ENCODE peak calls at places on chromosomes 13 and 19, in seven cellular contexts. One of them, this sample, is unnamed.
A peak's percentile ranks its signal among the peaks of the same experiment; 100 is the strongest.

GRCh38 chr19:58386576-58387337 is at the start of gene RPS5:
- DNase-seq in stomach: peak; percentile 96
- DNase-seq in BE2C: peak; percentile 96
- DNase-seq in brain microvascular endothelial cell: peak; percentile 97
- DNase-seq in tibial nerve: peak; percentile 94
- DNase-seq in left ventricle myocardium inferior: peak; percentile 93
- DNase-seq in transverse colon: peak; percentile 96
- DNase-seq in this sample: peak; percentile 99

GRCh38 chr19:1975081-1975480 is 34.1 kb downstream of the CSNK1G2 start:
- DNase-seq in BE2C: no peak
- DNase-seq in brain microvascular endothelial cell: no peak
- DNase-seq in transverse colon: no peak
- DNase-seq in left ventricle myocardium inferior: no peak
- DNase-seq in stomach: no peak
- DNase-seq in tibial nerve: no peak
- DNase-seq in this sample: no peak

GRCh38 chr19:17125052-17125727 is 49.6 kb downstream of the MYO9B start:
- DNase-seq in left ventricle myocardium inferior: no peak
- DNase-seq in transverse colon: no peak
- DNase-seq in brain microvascular endothelial cell: peak; percentile 18
- DNase-seq in BE2C: no peak
- DNase-seq in stomach: no peak
- DNase-seq in tibial nerve: no peak
- DNase-seq in this sample: no peak

GRCh38 chr13:37617162-37617561 is 18.6 kb upstream of the POSTN start:
- DNase-seq in BE2C: no peak
- DNase-seq in transverse colon: no peak
- DNase-seq in left ventricle myocardium inferior: no peak
- DNase-seq in brain microvascular endothelial cell: peak; percentile 90
- DNase-seq in tibial nerve: no peak
- DNase-seq in stomach: no peak
- DNase-seq in this sample: no peak

GRCh38 chr19:5308471-5309437 is 31.9 kb downstream of the PTPRS start:
- DNase-seq in BE2C: peak; percentile 93
- DNase-seq in brain microvascular endothelial cell: peak; percentile 72
- DNase-seq in transverse colon: peak; percentile 62
- DNase-seq in left ventricle myocardium inferior: peak; percentile 42
- DNase-seq in stomach: peak; percentile 72
- DNase-seq in tibial nerve: peak; percentile 55
- DNase-seq in this sample: peak; percentile 94

GRCh38 chr13:112733112-112733511 is 43.3 kb downstream of the ATP11A start:
- DNase-seq in tibial nerve: no peak
- DNase-seq in transverse colon: no peak
- DNase-seq in left ventricle myocardium inferior: no peak
- DNase-seq in brain microvascular endothelial cell: no peak
- DNase-seq in BE2C: no peak
- DNase-seq in stomach: no peak
- DNase-seq in this sample: no peak

GRCh38 chr13:74301200-74302063 is 167.2 kb upstream of the KLF12 start:
- DNase-seq in brain microvascular endothelial cell: peak; percentile 56
- DNase-seq in stomach: no peak
- DNase-seq in transverse colon: no peak
- DNase-seq in left ventricle myocardium inferior: no peak
- DNase-seq in BE2C: no peak
- DNase-seq in tibial nerve: no peak
- DNase-seq in this sample: no peak

GRCh38 chr13:51269039-51269438 is 46.8 kb downstream of the FAM124A start:
- DNase-seq in stomach: no peak
- DNase-seq in BE2C: no peak
- DNase-seq in transverse colon: no peak
- DNase-seq in tibial nerve: no peak
- DNase-seq in left ventricle myocardium inferior: no peak
- DNase-seq in brain microvascular endothelial cell: peak; percentile 47
- DNase-seq in this sample: no peak

GRCh38 chr13:114101325-114101821 is 31.1 kb downstream of the RASA3 start:
- DNase-seq in left ventricle myocardium inferior: no peak
- DNase-seq in stomach: no peak
- DNase-seq in BE2C: no peak
- DNase-seq in transverse colon: peak; percentile 23
- DNase-seq in tibial nerve: peak; percentile 19
- DNase-seq in brain microvascular endothelial cell: no peak
- DNase-seq in this sample: no peak

GRCh38 chr13:36548129-36548528 is 115.8 kb downstream of the CCNA1 start:
- DNase-seq in left ventricle myocardium inferior: peak; percentile 16
- DNase-seq in tibial nerve: no peak
- DNase-seq in stomach: no peak
- DNase-seq in brain microvascular endothelial cell: no peak
- DNase-seq in transverse colon: no peak
- DNase-seq in BE2C: no peak
- DNase-seq in this sample: no peak

GRCh38 chr13:103218253-103218652 is 152.0 kb upstream of the SLC10A2 start:
- DNase-seq in left ventricle myocardium inferior: no peak
- DNase-seq in brain microvascular endothelial cell: no peak
- DNase-seq in tibial nerve: no peak
- DNase-seq in BE2C: no peak
- DNase-seq in transverse colon: no peak
- DNase-seq in stomach: no peak
- DNase-seq in this sample: no peak

GRCh38 chr19:42301646-42302204 is at the start of gene PRR19:
- DNase-seq in BE2C: no peak
- DNase-seq in left ventricle myocardium inferior: no peak
- DNase-seq in transverse colon: peak; percentile 48
- DNase-seq in tibial nerve: no peak
- DNase-seq in stomach: no peak
- DNase-seq in brain microvascular endothelial cell: no peak
- DNase-seq in this sample: no peak

GRCh38 chr19:38990949-38991697 is 15.6 kb upstream of the FBXO17 start:
- DNase-seq in tibial nerve: no peak
- DNase-seq in stomach: no peak
- DNase-seq in BE2C: no peak
- DNase-seq in left ventricle myocardium inferior: no peak
- DNase-seq in transverse colon: no peak
- DNase-seq in brain microvascular endothelial cell: no peak
- DNase-seq in this sample: no peak

GRCh38 chr13:84208251-84208650 is 326.0 kb upstream of the SLITRK1 start:
- DNase-seq in transverse colon: no peak
- DNase-seq in tibial nerve: no peak
- DNase-seq in stomach: no peak
- DNase-seq in left ventricle myocardium inferior: no peak
- DNase-seq in BE2C: no peak
- DNase-seq in brain microvascular endothelial cell: no peak
- DNase-seq in this sample: no peak

GRCh38 chr13:38350114-38350617 is 515 bp downstream of the UFM1 start:
- DNase-seq in BE2C: peak; percentile 33
- DNase-seq in left ventricle myocardium inferior: peak; percentile 60
- DNase-seq in brain microvascular endothelial cell: peak; percentile 50
- DNase-seq in transverse colon: peak; percentile 70
- DNase-seq in stomach: peak; percentile 74
- DNase-seq in tibial nerve: peak; percentile 21
- DNase-seq in this sample: no peak

GRCh38 chr13:50706505-50706904 is 137.0 kb downstream of the DLEU7 start:
- DNase-seq in tibial nerve: no peak
- DNase-seq in stomach: no peak
- DNase-seq in left ventricle myocardium inferior: no peak
- DNase-seq in transverse colon: no peak
- DNase-seq in BE2C: no peak
- DNase-seq in brain microvascular endothelial cell: no peak
- DNase-seq in this sample: no peak

GRCh38 chr13:77391475-77391874 is 64.6 kb upstream of the MYCBP2 start:
- DNase-seq in left ventricle myocardium inferior: no peak
- DNase-seq in tibial nerve: no peak
- DNase-seq in stomach: no peak
- DNase-seq in brain microvascular endothelial cell: no peak
- DNase-seq in BE2C: no peak
- DNase-seq in transverse colon: no peak
- DNase-seq in this sample: no peak

GRCh38 chr19:41226053-41226873 is 7.2 kb downstream of the AXL start:
- DNase-seq in tibial nerve: peak; percentile 47
- DNase-seq in left ventricle myocardium inferior: peak; percentile 65
- DNase-seq in BE2C: peak; percentile 57
- DNase-seq in brain microvascular endothelial cell: peak; percentile 66
- DNase-seq in transverse colon: peak; percentile 77
- DNase-seq in stomach: peak; percentile 62
- DNase-seq in this sample: peak; percentile 90

GRCh38 chr13:113491418-113491883 is 940 bp upstream of the DCUN1D2 start:
- DNase-seq in transverse colon: peak; percentile 33
- DNase-seq in left ventricle myocardium inferior: peak; percentile 45
- DNase-seq in tibial nerve: no peak
- DNase-seq in stomach: peak; percentile 37
- DNase-seq in BE2C: no peak
- DNase-seq in brain microvascular endothelial cell: no peak
- DNase-seq in this sample: peak; percentile 53

GRCh38 chr13:108342369-108343289 is 73.1 kb downstream of the TNFSF13B start:
- DNase-seq in tibial nerve: no peak
- DNase-seq in stomach: no peak
- DNase-seq in left ventricle myocardium inferior: no peak
- DNase-seq in transverse colon: no peak
- DNase-seq in BE2C: no peak
- DNase-seq in brain microvascular endothelial cell: peak; percentile 22
- DNase-seq in this sample: peak; percentile 40

GRCh38 chr19:50434525-50434924 is 1.8 kb downstream of the MYBPC2 start:
- DNase-seq in BE2C: peak; percentile 88
- DNase-seq in stomach: no peak
- DNase-seq in transverse colon: peak; percentile 27
- DNase-seq in left ventricle myocardium inferior: no peak
- DNase-seq in brain microvascular endothelial cell: no peak
- DNase-seq in tibial nerve: no peak
- DNase-seq in this sample: peak; percentile 94

DNA sequence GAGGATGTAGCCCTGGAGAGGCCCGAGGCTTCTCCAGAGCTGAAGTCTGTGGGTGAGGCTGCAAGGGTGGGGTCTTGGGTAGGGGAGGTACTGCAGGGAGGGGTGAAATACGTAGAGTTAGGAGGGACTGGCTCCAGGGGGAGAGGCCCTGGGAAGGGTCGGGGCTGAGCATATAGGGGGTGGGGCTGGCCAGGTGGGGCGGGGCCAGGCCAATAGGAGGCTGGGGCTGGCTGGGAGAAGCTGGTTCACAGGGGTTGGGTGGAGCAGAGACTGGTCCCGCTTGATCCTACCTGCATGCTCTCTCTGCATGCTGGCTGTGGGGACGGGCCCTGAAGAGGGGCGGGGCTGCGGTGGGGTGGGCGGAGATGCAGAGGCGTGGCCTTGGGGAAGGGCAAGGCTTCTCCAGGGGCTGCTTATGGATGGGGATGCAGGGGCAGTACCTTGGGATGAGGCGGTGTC is 51.9 kb downstream of the CELF5 start:
- DNase-seq in BE2C: peak; percentile 77
- DNase-seq in left ventricle myocardium inferior: no peak
- DNase-seq in tibial nerve: no peak
- DNase-seq in brain microvascular endothelial cell: no peak
- DNase-seq in stomach: peak; percentile 34
- DNase-seq in transverse colon: peak; percentile 72
- DNase-seq in this sample: no peak
- H3K4me3 ChIP-seq in BE2C: no peak overlapping the region
- H3K4me3 ChIP-seq in left ventricle myocardium inferior: no peak overlapping the region
- H3K4me3 ChIP-seq in tibial nerve: no peak overlapping the region
- H3K4me3 ChIP-seq in brain microvascular endothelial cell: no peak overlapping the region
- H3K4me3 ChIP-seq in stomach: peak overlapping the region; percentile 53
- H3K4me3 ChIP-seq in transverse colon: no peak overlapping the region
- H3K4me3 ChIP-seq in this sample: no peak overlapping the region

DNA sequence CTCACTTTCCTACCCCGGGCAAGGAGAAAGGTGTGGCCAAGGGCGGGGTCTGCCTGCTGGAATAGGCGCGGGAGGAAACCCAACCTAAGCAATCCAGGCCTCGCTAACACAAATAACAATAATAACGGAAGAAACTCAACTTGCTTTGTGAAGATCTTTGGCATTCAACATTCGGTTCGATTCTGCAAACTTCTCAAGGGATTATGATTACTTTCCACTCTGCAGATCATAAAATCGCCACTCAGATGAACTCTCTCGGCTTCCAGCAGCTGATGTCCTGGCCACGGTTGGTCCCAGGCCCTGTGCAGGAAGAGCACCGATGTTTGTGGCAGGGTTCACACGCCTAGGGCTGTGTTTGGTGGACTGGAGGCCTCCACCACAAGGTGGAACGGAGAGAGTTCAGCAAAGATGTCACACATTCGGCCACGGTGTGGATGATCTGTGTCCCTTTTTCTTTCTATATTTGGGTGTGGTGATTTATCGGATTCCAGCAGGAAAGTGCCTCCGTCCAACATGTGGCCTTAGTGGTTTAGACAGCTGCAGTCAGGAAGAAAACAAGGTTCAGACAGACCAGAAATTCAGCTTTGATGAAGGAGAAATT is 420 bp upstream of the SHISA2 start:
- DNase-seq in BE2C: no peak
- DNase-seq in transverse colon: no peak
- DNase-seq in left ventricle myocardium inferior: no peak
- DNase-seq in stomach: no peak
- DNase-seq in tibial nerve: no peak
- DNase-seq in brain microvascular endothelial cell: no peak
- DNase-seq in this sample: peak; percentile 85
- H3K4me3 ChIP-seq in BE2C: no peak overlapping the region
- H3K4me3 ChIP-seq in transverse colon: no peak overlapping the region
- H3K4me3 ChIP-seq in left ventricle myocardium inferior: peak overlapping the region; percentile 65
- H3K4me3 ChIP-seq in stomach: peak overlapping the region; percentile 69
- H3K4me3 ChIP-seq in tibial nerve: peak overlapping the region; percentile 71
- H3K4me3 ChIP-seq in brain microvascular endothelial cell: peak overlapping the region; percentile 62
- H3K4me3 ChIP-seq in this sample: peak overlapping the region; percentile 69

GRCh38 chr13:25778302-25778701 is 273.5 kb downstream of the SHISA2 start:
- DNase-seq in BE2C: no peak
- DNase-seq in stomach: no peak
- DNase-seq in transverse colon: no peak
- DNase-seq in tibial nerve: no peak
- DNase-seq in left ventricle myocardium inferior: no peak
- DNase-seq in brain microvascular endothelial cell: no peak
- DNase-seq in this sample: no peak
- H3K4me3 ChIP-seq in BE2C: no peak overlapping the region
- H3K4me3 ChIP-seq in stomach: no peak overlapping the region
- H3K4me3 ChIP-seq in transverse colon: no peak overlapping the region
- H3K4me3 ChIP-seq in tibial nerve: no peak overlapping the region
- H3K4me3 ChIP-seq in left ventricle myocardium inferior: no peak overlapping the region
- H3K4me3 ChIP-seq in brain microvascular endothelial cell: no peak overlapping the region
- H3K4me3 ChIP-seq in this sample: no peak overlapping the region

GRCh38 chr19:45971260-45971902 is 2.3 kb downstream of the NOVA2 start:
- DNase-seq in brain microvascular endothelial cell: no peak
- DNase-seq in tibial nerve: no peak
- DNase-seq in transverse colon: no peak
- DNase-seq in left ventricle myocardium inferior: peak; percentile 41
- DNase-seq in stomach: no peak
- DNase-seq in BE2C: no peak
- DNase-seq in this sample: no peak
- H3K4me3 ChIP-seq in brain microvascular endothelial cell: no peak overlapping the region
- H3K4me3 ChIP-seq in tibial nerve: peak overlapping the region; percentile 49
- H3K4me3 ChIP-seq in transverse colon: no peak overlapping the region
- H3K4me3 ChIP-seq in left ventricle myocardium inferior: peak overlapping the region; percentile 67
- H3K4me3 ChIP-seq in stomach: peak overlapping the region; percentile 19
- H3K4me3 ChIP-seq in BE2C: no peak overlapping the region
- H3K4me3 ChIP-seq in this sample: no peak overlapping the region

GRCh38 chr13:40238761-40239160 is 427.7 kb downstream of the FOXO1 start:
- DNase-seq in stomach: no peak
- DNase-seq in left ventricle myocardium inferior: no peak
- DNase-seq in brain microvascular endothelial cell: no peak
- DNase-seq in BE2C: no peak
- DNase-seq in transverse colon: no peak
- DNase-seq in tibial nerve: no peak
- DNase-seq in this sample: no peak
- H3K4me3 ChIP-seq in stomach: no peak overlapping the region
- H3K4me3 ChIP-seq in left ventricle myocardium inferior: no peak overlapping the region
- H3K4me3 ChIP-seq in brain microvascular endothelial cell: no peak overlapping the region
- H3K4me3 ChIP-seq in BE2C: no peak overlapping the region
- H3K4me3 ChIP-seq in transverse colon: no peak overlapping the region
- H3K4me3 ChIP-seq in tibial nerve: no peak overlapping the region
- H3K4me3 ChIP-seq in this sample: no peak overlapping the region

This sample was measured in SJCRH30.